ENCODE peak calls at places on chromosomes 5 and 9, in eight cellular contexts. Q, V, C, W, P, N, E and S are unnamed samples.

GRCh38 chr9:6014668-6015270 is 655 bp downstream of the RANBP6 start:
- DNase-seq in P (no peak), E (no peak), Q (no peak), C (no peak), N (no peak), W (no peak), V (peak), S (no peak)

GRCh38 chr9:103037508-103038477 is 42.7 kb downstream of the CYLC2 start:
- DNase-seq in V (no peak), W (no peak), P (peak), Q (no peak), E (no peak), C (no peak), N (no peak), S (no peak)

GRCh38 chr9:4262735-4263141 is 37.1 kb downstream of the GLIS3 start:
- DNase-seq in C (no peak), P (no peak), V (peak), W (no peak), E (no peak), Q (no peak), N (no peak), S (no peak)

GRCh38 chr9:10238087-10238486 is 374.7 kb downstream of the PTPRD start:
- DNase-seq in W (no peak), Q (no peak), E (no peak), P (no peak), V (no peak), C (no peak), N (no peak), S (no peak)

GRCh38 chr5:160438316-160439204 is 16.9 kb downstream of the PTTG1 start:
- DNase-seq in P (no peak), Q (peak), W (peak), E (peak), N (no peak), C (no peak), V (peak), S (peak)

GRCh38 chr9:35431467-35431866 is 58.4 kb upstream of the RUSC2 start:
- DNase-seq in N (no peak), E (no peak), W (no peak), V (no peak), Q (no peak), C (no peak), P (no peak), S (no peak)

GRCh38 chr5:166909040-166909439 is 1382.4 kb upstream of the WWC1 start:
- DNase-seq in W (no peak), P (no peak), E (peak), N (no peak), Q (no peak), C (no peak), V (no peak), S (no peak)

GRCh38 chr5:71695561-71695960 is 23.5 kb upstream of the CARTPT start:
- DNase-seq in W (no peak), N (no peak), C (no peak), V (no peak), Q (no peak), P (no peak), E (no peak), S (no peak)

GRCh38 chr9:68493953-68494541 is 46.6 kb downstream of the TMEM252 start:
- DNase-seq in V (peak), C (no peak), Q (no peak), E (no peak), P (no peak), N (no peak), W (no peak), S (peak)

GRCh38 chr5:81006955-81007636 is 46.9 kb downstream of the RASGRF2 start:
- DNase-seq in C (no peak), P (no peak), Q (no peak), W (no peak), N (no peak), E (peak), V (no peak), S (no peak)

GRCh38 chr5:68137451-68138190 is 77.9 kb upstream of the PIK3R1 start:
- DNase-seq in E (no peak), N (no peak), V (peak), W (no peak), Q (no peak), C (no peak), P (no peak), S (no peak)

GRCh38 chr9:19410195-19410503 is 1.3 kb downstream of the ACER2 start:
- DNase-seq in P (no peak), V (no peak), Q (no peak), C (no peak), N (no peak), W (no peak), E (no peak), S (no peak)

GRCh38 chr5:11452854-11453253 is 451.4 kb downstream of the CTNND2 start:
- DNase-seq in E (no peak), W (no peak), Q (no peak), C (no peak), P (no peak), V (no peak), N (no peak), S (no peak)

GRCh38 chr5:94992325-94992724 is 292.6 kb downstream of the MCTP1 start:
- DNase-seq in N (no peak), C (no peak), P (no peak), E (no peak), V (no peak), Q (no peak), W (no peak), S (no peak)

GRCh38 chr5:170892201-170892600 is 30.4 kb downstream of the RANBP17 start:
- DNase-seq in N (no peak), W (no peak), C (no peak), Q (no peak), P (no peak), E (no peak), V (peak), S (no peak)

GRCh38 chr5:180090769-180091546 is 19.4 kb upstream of the RNF130 start:
- DNase-seq in E (peak), W (no peak), V (peak), C (no peak), N (no peak), P (no peak), Q (no peak), S (no peak)

GRCh38 chr5:6302684-6303083 is 75.7 kb downstream of the MED10 start:
- DNase-seq in C (no peak), P (no peak), N (no peak), E (no peak), V (no peak), W (no peak), Q (no peak), S (peak)

GRCh38 chr9:89679581-89679980 is 74.8 kb downstream of the GADD45G start:
- DNase-seq in Q (no peak), E (no peak), N (no peak), V (no peak), P (no peak), C (no peak), W (no peak), S (no peak)

DNA sequence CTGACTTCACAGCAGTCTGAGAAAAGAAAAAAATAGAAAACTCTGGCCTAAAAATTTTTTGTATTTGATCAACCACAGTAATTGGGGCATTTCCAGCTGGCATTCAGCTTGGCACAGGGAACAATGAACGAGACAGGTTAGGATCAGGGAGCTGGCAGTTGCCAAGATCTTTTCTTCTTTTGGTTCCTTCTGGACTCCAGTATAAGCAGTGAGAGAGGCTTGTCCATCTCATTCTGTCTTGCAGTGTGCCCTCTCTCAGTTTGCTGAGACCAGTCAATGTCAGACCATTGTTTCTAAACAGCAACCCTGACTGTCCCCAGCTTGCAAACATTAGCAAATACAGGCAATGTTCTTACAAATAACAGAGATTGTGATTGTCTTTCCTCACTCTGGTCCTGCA is 601.2 kb downstream of the TLR4 start:
- DNase-seq in W (no peak), V (no peak), P (no peak), N (no peak), C (no peak), E (no peak), Q (no peak), S (no peak)
- TF ChIP-seq CTCF in W (no peak), V (no peak), P (no peak), N (no peak), C (no peak), E (no peak), Q (no peak), S (no peak)

DNA sequence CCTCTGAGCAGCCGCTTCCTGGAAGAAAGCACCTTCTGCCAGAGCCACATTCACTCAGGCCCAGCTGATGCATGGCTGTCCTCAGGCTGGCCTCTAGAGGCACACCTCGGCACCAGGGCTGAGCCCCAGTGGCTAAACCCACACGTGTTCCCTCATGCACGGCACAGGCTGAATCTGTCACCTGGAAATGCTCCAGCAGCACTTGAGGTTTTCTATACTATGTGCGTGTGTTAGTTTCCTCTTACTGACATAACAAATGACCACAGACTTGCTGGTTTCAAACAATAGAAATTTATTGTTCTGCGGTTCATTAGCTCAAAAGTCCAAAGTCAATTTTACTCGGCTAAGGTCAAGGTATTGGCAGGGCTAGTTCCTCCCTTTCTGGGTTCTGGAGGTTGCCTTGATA is 141.4 kb downstream of the LRRC70 start:
- DNase-seq in E (peak), W (peak), N (no peak), V (peak), P (no peak), C (no peak), Q (no peak), S (peak)
- TF ChIP-seq CTCF in E (no peak), W (no peak), N (no peak), V (peak), P (no peak), C (no peak), Q (no peak), S (peak)

DNA sequence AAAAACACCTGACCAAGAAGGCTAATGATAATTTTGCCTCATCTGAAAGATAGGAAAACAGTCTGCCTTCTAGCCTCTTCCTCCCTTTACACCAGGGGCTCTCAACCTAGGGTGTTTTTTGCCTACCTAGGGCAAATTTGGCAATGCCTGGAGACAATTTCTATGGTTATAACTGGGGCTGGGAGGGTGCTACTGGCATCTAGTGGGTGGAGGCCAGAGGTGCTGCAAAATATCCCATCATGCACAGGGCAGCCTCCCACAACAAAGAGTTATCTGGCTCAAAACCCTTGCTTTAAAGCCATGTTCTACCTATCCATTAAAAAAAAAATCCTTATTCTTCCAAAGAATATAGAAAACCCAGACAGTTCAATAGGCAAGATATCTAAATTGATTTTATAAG is 45.0 kb upstream of the NR3C1 start:
- DNase-seq in Q (no peak), C (no peak), N (no peak), V (no peak), W (no peak), P (no peak), E (no peak), S (no peak)
- TF ChIP-seq CTCF in Q (no peak), C (no peak), N (no peak), V (no peak), W (no peak), P (no peak), E (no peak), S (no peak)

GRCh38 chr9:129474740-129475404 is 146.0 kb downstream of the C9orf50 start:
- DNase-seq in W (no peak), V (no peak), Q (no peak), C (no peak), N (no peak), P (no peak), E (no peak), S (no peak)

GRCh38 chr9:129480227-129480626 is 140.7 kb downstream of the C9orf50 start:
- DNase-seq in N (no peak), C (no peak), W (no peak), E (no peak), P (no peak), V (no peak), Q (no peak), S (no peak)

GRCh38 chr9:129479217-129480011 is 141.5 kb downstream of the C9orf50 start:
- DNase-seq in W (no peak), E (no peak), Q (no peak), P (no peak), N (no peak), C (no peak), V (no peak), S (no peak)

GRCh38 chr9:129478461-129478860 is 142.4 kb downstream of the C9orf50 start:
- DNase-seq in Q (no peak), C (no peak), P (no peak), W (no peak), V (no peak), E (no peak), N (no peak), S (no peak)

DNA sequence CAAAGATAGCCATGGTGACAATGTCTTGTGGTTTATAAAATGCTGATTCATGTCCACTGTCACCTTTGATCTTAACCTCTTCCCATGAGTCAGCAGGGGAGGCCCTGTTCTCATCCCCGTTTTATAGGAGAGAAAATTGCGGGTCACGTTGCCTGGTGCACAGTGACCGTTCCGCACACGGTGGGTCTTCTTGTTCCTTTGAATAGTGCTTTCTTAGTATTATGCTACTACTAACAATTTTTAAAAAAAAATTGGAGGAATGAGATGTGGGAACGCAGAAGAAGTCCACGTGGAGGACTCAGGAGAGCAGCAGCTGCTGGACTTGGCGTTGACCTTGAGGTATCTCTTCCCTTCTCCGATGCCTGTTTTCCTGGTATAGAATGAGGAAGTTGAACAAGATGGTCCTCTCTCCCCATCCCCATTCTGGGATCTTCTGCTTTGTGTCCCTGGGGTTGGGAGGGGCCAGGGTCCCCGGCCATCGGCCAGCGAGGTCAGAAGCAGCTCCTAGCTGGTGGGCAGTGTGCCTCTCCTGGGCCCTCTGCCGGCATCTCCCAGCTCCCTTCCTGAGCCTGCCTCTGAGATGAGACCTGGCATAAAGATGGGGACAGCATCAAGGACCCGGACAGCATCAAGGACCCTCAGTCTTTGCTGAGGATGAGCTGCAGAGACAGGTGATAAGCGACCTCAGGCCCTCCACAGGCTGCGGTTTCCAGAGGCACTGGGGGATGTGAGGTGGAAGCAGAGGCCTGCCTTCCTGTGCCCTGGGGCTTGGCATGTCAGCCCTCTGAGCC is 143.9 kb downstream of the C9orf50 start:
- DNase-seq in Q (no peak), P (no peak), V (peak), E (no peak), C (no peak), N (no peak), W (no peak), S (no peak)
- TF ChIP-seq CTCF in Q (no peak), P (no peak), V (no peak), E (no peak), C (no peak), N (no peak), W (no peak), S (no peak)

GRCh38 chr9:7841831-7842230 is 42.3 kb upstream of the DMAC1 start:
- DNase-seq in W (no peak), P (no peak), N (no peak), Q (no peak), E (no peak), C (no peak), V (no peak), S (no peak)

GRCh38 chr9:7848498-7848897 is 48.9 kb upstream of the DMAC1 start:
- DNase-seq in N (no peak), E (no peak), C (no peak), Q (no peak), W (no peak), P (no peak), V (no peak), S (no peak)

GRCh38 chr9:7844283-7844682 is 44.7 kb upstream of the DMAC1 start:
- DNase-seq in W (no peak), N (no peak), P (no peak), Q (no peak), V (peak), C (no peak), E (peak), S (no peak)
- TF ChIP-seq CTCF in W (peak), N (no peak), P (peak), Q (peak), V (peak), C (no peak), E (no peak), S (no peak)

GRCh38 chr9:136517012-136517743 is 28.7 kb downstream of the NOTCH1 start:
- DNase-seq in E (no peak), W (no peak), Q (no peak), C (no peak), P (no peak), N (no peak), V (no peak), S (no peak)

GRCh38 chr9:136514022-136514714 is 31.3 kb upstream of the SEC16A start:
- DNase-seq in V (no peak), N (peak), C (no peak), Q (no peak), E (no peak), W (no peak), P (no peak), S (no peak)

GRCh38 chr9:136516191-136516654 is 29.6 kb downstream of the NOTCH1 start:
- DNase-seq in V (no peak), W (no peak), Q (no peak), C (no peak), N (peak), E (no peak), P (no peak), S (no peak)

GRCh38 chr9:136513191-136513590 is 30.4 kb upstream of the SEC16A start:
- DNase-seq in N (peak), P (no peak), C (no peak), W (no peak), E (no peak), Q (no peak), V (no peak), S (no peak)

DNA sequence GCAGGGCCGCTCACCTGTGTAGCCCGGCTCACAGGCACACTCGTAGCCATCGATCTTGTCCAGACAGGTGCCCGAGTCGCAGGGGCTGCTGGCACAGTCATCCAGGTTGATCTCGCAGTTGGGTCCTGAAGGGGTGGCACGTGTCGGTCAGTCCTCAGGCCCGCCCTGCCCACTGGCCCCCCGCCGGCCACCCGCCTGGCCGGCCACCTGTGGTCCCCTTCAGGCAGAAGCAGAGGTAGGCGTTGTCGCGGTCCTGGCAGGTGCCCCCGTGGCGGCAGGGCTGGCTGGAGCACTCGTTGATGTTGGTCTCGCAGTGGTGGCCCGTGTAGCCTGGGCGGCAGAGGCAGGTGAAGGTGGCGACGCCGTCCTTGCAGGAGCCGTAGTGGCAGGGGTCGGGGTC is 30.6 kb downstream of the NOTCH1 start:
- DNase-seq in P (no peak), N (peak), V (no peak), W (no peak), C (no peak), Q (no peak), E (no peak), S (no peak)
- TF ChIP-seq CTCF in P (no peak), N (no peak), V (no peak), W (no peak), C (no peak), Q (no peak), E (no peak), S (no peak)